ENCODE peak calls at places on chromosome 10, in nine cellular contexts. One of them, this sample, is unnamed.
A peak's percentile ranks its signal among the peaks of the same experiment; 100 is the strongest.

GRCh38 chr10:47262606-47263295 is 37.2 kb upstream of the GDF10 start:
- DNase-seq in NCI-H2171: no peak
- DNase-seq in EH: peak; percentile 74
- DNase-seq in NCI-H460: no peak
- DNase-seq in A172: no peak
- DNase-seq in WTC11: no peak
- DNase-seq in HS-5: no peak
- DNase-seq in NCI-H774: no peak
- DNase-seq in mammary epithelial cell: no peak
- DNase-seq in this sample: no peak

GRCh38 chr10:113020838-113021237 is 70.8 kb downstream of the TCF7L2 start:
- DNase-seq in NCI-H2171: peak; percentile 18
- DNase-seq in EH: no peak
- DNase-seq in NCI-H460: no peak
- DNase-seq in A172: no peak
- DNase-seq in WTC11: no peak
- DNase-seq in HS-5: no peak
- DNase-seq in NCI-H774: peak; percentile 71
- DNase-seq in mammary epithelial cell: no peak
- DNase-seq in this sample: no peak

GRCh38 chr10:132607961-132608495 is 70.4 kb downstream of the INPP5A start:
- DNase-seq in NCI-H2171: no peak
- DNase-seq in EH: no peak
- DNase-seq in NCI-H460: no peak
- DNase-seq in A172: no peak
- DNase-seq in WTC11: peak; percentile 11
- DNase-seq in HS-5: no peak
- DNase-seq in NCI-H774: no peak
- DNase-seq in mammary epithelial cell: no peak
- DNase-seq in this sample: no peak

GRCh38 chr10:5492322-5492855 is 7.0 kb downstream of the CALML5 start:
- DNase-seq in NCI-H2171: no peak
- DNase-seq in EH: no peak
- DNase-seq in NCI-H460: no peak
- DNase-seq in A172: no peak
- DNase-seq in WTC11: no peak
- DNase-seq in HS-5: no peak
- DNase-seq in NCI-H774: no peak
- DNase-seq in mammary epithelial cell: no peak
- DNase-seq in this sample: no peak

GRCh38 chr10:102633282-102633681 is 11.0 kb upstream of the TRIM8 start:
- DNase-seq in NCI-H2171: no peak
- DNase-seq in EH: peak; percentile 88
- DNase-seq in NCI-H460: no peak
- DNase-seq in A172: peak; percentile 59
- DNase-seq in WTC11: no peak
- DNase-seq in HS-5: no peak
- DNase-seq in NCI-H774: no peak
- DNase-seq in mammary epithelial cell: no peak
- DNase-seq in this sample: no peak

GRCh38 chr10:86366033-86366901 is at the start of gene GRID1:
- DNase-seq in NCI-H2171: peak; percentile 52
- DNase-seq in EH: peak; percentile 16
- DNase-seq in NCI-H460: no peak
- DNase-seq in A172: no peak
- DNase-seq in WTC11: peak; percentile 58
- DNase-seq in HS-5: no peak
- DNase-seq in NCI-H774: no peak
- DNase-seq in mammary epithelial cell: no peak
- DNase-seq in this sample: peak; percentile 3

GRCh38 chr10:77850620-77851231 is 75.8 kb downstream of the DLG5 start:
- DNase-seq in NCI-H2171: no peak
- DNase-seq in EH: no peak
- DNase-seq in NCI-H460: no peak
- DNase-seq in A172: no peak
- DNase-seq in WTC11: no peak
- DNase-seq in HS-5: no peak
- DNase-seq in NCI-H774: no peak
- DNase-seq in mammary epithelial cell: no peak
- DNase-seq in this sample: no peak

GRCh38 chr10:55668326-55668922 is 692.6 kb downstream of the ZWINT start:
- DNase-seq in NCI-H2171: no peak
- DNase-seq in EH: no peak
- DNase-seq in NCI-H460: peak; percentile 26
- DNase-seq in A172: peak; percentile 11
- DNase-seq in WTC11: peak; percentile 21
- DNase-seq in HS-5: peak; percentile 2
- DNase-seq in NCI-H774: no peak
- DNase-seq in mammary epithelial cell: no peak
- DNase-seq in this sample: no peak

GRCh38 chr10:70367195-70367796 is 15.1 kb downstream of the LRRC20 start:
- DNase-seq in NCI-H2171: no peak
- DNase-seq in EH: peak; percentile 79
- DNase-seq in NCI-H460: no peak
- DNase-seq in A172: peak; percentile 66
- DNase-seq in WTC11: no peak
- DNase-seq in HS-5: no peak
- DNase-seq in NCI-H774: no peak
- DNase-seq in mammary epithelial cell: no peak
- DNase-seq in this sample: no peak

GRCh38 chr10:30786131-30786530 is 156.6 kb upstream of the LYZL2 start:
- DNase-seq in NCI-H2171: no peak
- DNase-seq in EH: peak; percentile 65
- DNase-seq in NCI-H460: no peak
- DNase-seq in A172: peak; percentile 55
- DNase-seq in WTC11: no peak
- DNase-seq in HS-5: no peak
- DNase-seq in NCI-H774: no peak
- DNase-seq in mammary epithelial cell: peak; percentile 35
- DNase-seq in this sample: no peak

GRCh38 chr10:43205681-43206390 is 61.0 kb downstream of the RASGEF1A start:
- DNase-seq in NCI-H2171: no peak
- DNase-seq in EH: no peak
- DNase-seq in NCI-H460: no peak
- DNase-seq in A172: no peak
- DNase-seq in WTC11: peak; percentile 8
- DNase-seq in HS-5: no peak
- DNase-seq in NCI-H774: no peak
- DNase-seq in mammary epithelial cell: no peak
- DNase-seq in this sample: no peak

GRCh38 chr10:86440874-86441838 is 74.6 kb upstream of the GRID1 start:
- DNase-seq in NCI-H2171: no peak
- DNase-seq in EH: peak; percentile 70
- DNase-seq in NCI-H460: no peak
- DNase-seq in A172: peak; percentile 42
- DNase-seq in WTC11: no peak
- DNase-seq in HS-5: peak; percentile 34
- DNase-seq in NCI-H774: no peak
- DNase-seq in mammary epithelial cell: peak; percentile 70
- DNase-seq in this sample: no peak

GRCh38 chr10:24360286-24361127 is 151.6 kb downstream of the KIAA1217 start:
- DNase-seq in NCI-H2171: peak; percentile 12
- DNase-seq in EH: peak; percentile 72
- DNase-seq in NCI-H460: peak; percentile 48
- DNase-seq in A172: peak; percentile 64
- DNase-seq in WTC11: peak; percentile 71
- DNase-seq in HS-5: peak; percentile 10
- DNase-seq in NCI-H774: peak; percentile 2
- DNase-seq in mammary epithelial cell: peak; percentile 67
- DNase-seq in this sample: no peak

GRCh38 chr10:37700886-37701780 is 156.3 kb downstream of the ZNF248 start:
- DNase-seq in NCI-H2171: no peak
- DNase-seq in EH: no peak
- DNase-seq in NCI-H460: no peak
- DNase-seq in A172: no peak
- DNase-seq in WTC11: no peak
- DNase-seq in HS-5: no peak
- DNase-seq in NCI-H774: no peak
- DNase-seq in mammary epithelial cell: no peak
- DNase-seq in this sample: no peak

GRCh38 chr10:49572594-49573114 is 33.7 kb upstream of the ERCC6 start:
- DNase-seq in NCI-H2171: no peak
- DNase-seq in EH: no peak
- DNase-seq in NCI-H460: no peak
- DNase-seq in A172: no peak
- DNase-seq in WTC11: no peak
- DNase-seq in HS-5: no peak
- DNase-seq in NCI-H774: no peak
- DNase-seq in mammary epithelial cell: no peak
- DNase-seq in this sample: no peak

GRCh38 chr10:5818894-5819293 is 5.7 kb upstream of the GDI2 start:
- DNase-seq in NCI-H2171: no peak
- DNase-seq in EH: no peak
- DNase-seq in NCI-H460: no peak
- DNase-seq in A172: no peak
- DNase-seq in WTC11: no peak
- DNase-seq in HS-5: no peak
- DNase-seq in NCI-H774: no peak
- DNase-seq in mammary epithelial cell: no peak
- DNase-seq in this sample: no peak

This sample was measured in NCI-H446 treated with DMSO at 0.1 percent for 48 hours.